ENCODE peak calls at places on chromosomes 16 and 17, in five cellular contexts. Z, N, L, W and G are unnamed samples.

GRCh38 chr16:73572135-73572534 is 524.2 kb upstream of the ZFHX3 start:
- DNase-seq in Z (peak; percentile 5), N (peak; percentile 63), L (no peak), W (no peak), G (peak; percentile 1)

GRCh38 chr16:85480727-85481101 is 132.4 kb upstream of the GSE1 start:
- DNase-seq in Z (no peak), N (no peak), L (no peak), W (no peak), G (no peak)

GRCh38 chr17:62703269-62703775 is 75.9 kb downstream of the MRC2 start:
- DNase-seq in Z (peak; percentile 70), N (no peak), L (peak; percentile 33), W (no peak), G (peak; percentile 55)

GRCh38 chr17:69762766-69763165 is 312.3 kb upstream of the KCNJ16 start:
- DNase-seq in Z (no peak), N (no peak), L (no peak), W (no peak), G (no peak)

GRCh38 chr17:19448341-19449268 is 37.6 kb downstream of the RNF112 start:
- DNase-seq in Z (peak; percentile 76), N (peak; percentile 55), L (peak; percentile 98), W (no peak), G (peak; percentile 98)

GRCh38 chr16:21590791-21591190 is 8.6 kb upstream of the METTL9 start:
- DNase-seq in Z (no peak), N (no peak), L (no peak), W (no peak), G (peak; percentile 34)

GRCh38 chr17:61689610-61690180 is 98.7 kb upstream of the NACA2 start:
- DNase-seq in Z (no peak), N (no peak), L (peak; percentile 27), W (no peak), G (peak; percentile 8)

GRCh38 chr16:23924138-23924537 is 88.4 kb downstream of the PRKCB start:
- DNase-seq in Z (no peak), N (no peak), L (no peak), W (no peak), G (no peak)

GRCh38 chr16:81668243-81669097 is 110.6 kb upstream of the PLCG2 start:
- DNase-seq in Z (no peak), N (no peak), L (no peak), W (no peak), G (no peak)

GRCh38 chr16:58393138-58393504 is 850 bp downstream of the GINS3 start:
- DNase-seq in Z (no peak), N (no peak), L (peak; percentile 4), W (no peak), G (peak; percentile 16)

GRCh38 chr17:59440757-59441458 is 109.5 kb downstream of the YPEL2 start:
- DNase-seq in Z (peak; percentile 89), N (peak; percentile 92), L (peak; percentile 81), W (peak; percentile 74), G (peak; percentile 91)

GRCh38 chr16:52567193-52567592 is 20.2 kb upstream of the TOX3 start:
- DNase-seq in Z (no peak), N (no peak), L (no peak), W (no peak), G (no peak)

GRCh38 chr16:24165273-24165672 is 90.9 kb upstream of the CACNG3 start:
- DNase-seq in Z (no peak), N (no peak), L (no peak), W (no peak), G (no peak)

GRCh38 chr17:4229627-4230026 is 34.2 kb downstream of the ANKFY1 start:
- DNase-seq in Z (no peak), N (peak; percentile 10), L (peak; percentile 89), W (no peak), G (peak; percentile 91)

GRCh38 chr17:38608648-38609047 is 2.9 kb upstream of the SRCIN1 start:
- DNase-seq in Z (no peak), N (peak; percentile 65), L (no peak), W (peak; percentile 73), G (no peak)

GRCh38 chr16:67302882-67303434 is 23.6 kb downstream of the KCTD19 start:
- DNase-seq in Z (no peak), N (no peak), L (no peak), W (no peak), G (no peak)

GRCh38 chr17:14143678-14144077 is 74.4 kb downstream of the COX10 start:
- DNase-seq in Z (no peak), N (no peak), L (peak; percentile 30), W (no peak), G (no peak)

GRCh38 chr17:32266389-32267269 is 997 bp downstream of the RHBDL3 start:
- DNase-seq in Z (no peak), N (no peak), L (no peak), W (peak; percentile 37), G (no peak)

GRCh38 chr16:49620158-49620867 is 235.6 kb downstream of the ZNF423 start:
- DNase-seq in Z (peak; percentile 25), N (no peak), L (peak; percentile 76), W (peak; percentile 47), G (peak; percentile 66)

GRCh38 chr16:55037051-55037450 is 106.4 kb downstream of the IRX5 start:
- DNase-seq in Z (no peak), N (no peak), L (no peak), W (no peak), G (no peak)

GRCh38 chr16:28473714-28474265 is 1.7 kb upstream of the NPIPB7 start:
- DNase-seq in Z (no peak), N (no peak), L (no peak), W (no peak), G (no peak)

GRCh38 chr16:81128726-81129524 is 32.7 kb upstream of the GCSH start:
- DNase-seq in Z (no peak), N (no peak), L (no peak), W (no peak), G (no peak)

GRCh38 chr17:17063546-17064122 is 21.4 kb downstream of the MPRIP start:
- DNase-seq in Z (peak; percentile 56), N (no peak), L (no peak), W (peak; percentile 47), G (peak; percentile 44)

GRCh38 chr16:85573696-85574641 is 39.2 kb upstream of the GSE1 start:
- DNase-seq in Z (no peak), N (no peak), L (peak; percentile 84), W (peak; percentile 60), G (peak; percentile 44)

GRCh38 chr16:68399456-68399855 is 48.9 kb downstream of the SMPD3 start:
- DNase-seq in Z (no peak), N (no peak), L (no peak), W (peak; percentile 14), G (peak; percentile 18)

GRCh38 chr17:77235370-77236080 is 94.8 kb downstream of the SEC14L1 start:
- DNase-seq in Z (no peak), N (no peak), L (peak; percentile 90), W (no peak), G (peak; percentile 96)

GRCh38 chr17:40535438-40535837 is 29.8 kb downstream of the CCR7 start:
- DNase-seq in Z (no peak), N (no peak), L (no peak), W (no peak), G (no peak)

GRCh38 chr17:40536731-40537171 is 28.5 kb downstream of the CCR7 start:
- DNase-seq in Z (peak; percentile 83), N (peak; percentile 84), L (peak; percentile 56), W (peak; percentile 27), G (peak; percentile 84)

GRCh38 chr17:40538019-40538935 is 27.0 kb downstream of the CCR7 start:
- DNase-seq in Z (no peak), N (peak; percentile 81), L (peak; percentile 65), W (peak; percentile 25), G (peak; percentile 68)

GRCh38 chr17:40534431-40535189 is 30.7 kb downstream of the CCR7 start:
- DNase-seq in Z (peak; percentile 75), N (no peak), L (no peak), W (peak; percentile 24), G (peak; percentile 59)

GRCh38 chr17:40535924-40536717 is 29.2 kb downstream of the CCR7 start:
- DNase-seq in Z (no peak), N (no peak), L (peak; percentile 27), W (peak; percentile 27), G (peak; percentile 56)
- H3K4me3 ChIP-seq in Z (no peak overlapping the region), N (no peak overlapping the region), L (no peak overlapping the region), W (no peak overlapping the region), G (no peak overlapping the region)

DNA sequence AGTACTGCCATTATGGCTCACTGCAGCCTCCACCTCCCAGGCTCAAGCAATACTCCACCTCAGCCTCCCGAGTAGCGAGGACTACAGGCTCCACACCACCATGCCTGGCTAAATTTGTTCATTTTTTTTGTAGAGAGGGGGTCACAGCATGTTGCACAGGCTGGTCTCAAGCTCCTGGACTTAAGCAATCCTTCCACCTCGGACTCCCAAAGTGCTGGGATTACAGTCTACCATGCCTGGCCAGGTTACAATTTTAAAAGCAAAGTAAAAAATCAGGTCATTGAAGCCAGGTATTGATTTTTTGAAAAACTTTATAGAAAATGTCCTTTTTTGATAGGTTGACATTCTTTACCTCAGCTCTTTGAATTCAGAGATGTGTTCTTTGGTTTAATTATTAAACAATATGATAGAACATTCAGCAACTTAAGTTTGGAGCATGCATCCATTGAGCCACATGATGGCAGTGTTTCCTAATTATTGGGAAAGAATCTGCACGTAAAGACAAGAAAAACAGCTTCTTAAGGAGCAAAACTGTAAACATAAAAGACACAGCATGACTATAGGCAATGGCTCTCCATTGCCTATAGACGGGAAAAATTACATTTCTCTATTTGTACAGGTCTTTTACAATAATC is 1.7 kb upstream of the SLC16A11 start:
- DNase-seq in Z (peak; percentile 91), N (peak; percentile 55), L (peak; percentile 71), W (no peak), G (peak; percentile 81)
- TF ChIP-seq CTCF in Z (peak; percentile 99), N (peak; percentile 59), L (peak; percentile 77), W (peak; percentile 73), G (peak; percentile 83)

DNA sequence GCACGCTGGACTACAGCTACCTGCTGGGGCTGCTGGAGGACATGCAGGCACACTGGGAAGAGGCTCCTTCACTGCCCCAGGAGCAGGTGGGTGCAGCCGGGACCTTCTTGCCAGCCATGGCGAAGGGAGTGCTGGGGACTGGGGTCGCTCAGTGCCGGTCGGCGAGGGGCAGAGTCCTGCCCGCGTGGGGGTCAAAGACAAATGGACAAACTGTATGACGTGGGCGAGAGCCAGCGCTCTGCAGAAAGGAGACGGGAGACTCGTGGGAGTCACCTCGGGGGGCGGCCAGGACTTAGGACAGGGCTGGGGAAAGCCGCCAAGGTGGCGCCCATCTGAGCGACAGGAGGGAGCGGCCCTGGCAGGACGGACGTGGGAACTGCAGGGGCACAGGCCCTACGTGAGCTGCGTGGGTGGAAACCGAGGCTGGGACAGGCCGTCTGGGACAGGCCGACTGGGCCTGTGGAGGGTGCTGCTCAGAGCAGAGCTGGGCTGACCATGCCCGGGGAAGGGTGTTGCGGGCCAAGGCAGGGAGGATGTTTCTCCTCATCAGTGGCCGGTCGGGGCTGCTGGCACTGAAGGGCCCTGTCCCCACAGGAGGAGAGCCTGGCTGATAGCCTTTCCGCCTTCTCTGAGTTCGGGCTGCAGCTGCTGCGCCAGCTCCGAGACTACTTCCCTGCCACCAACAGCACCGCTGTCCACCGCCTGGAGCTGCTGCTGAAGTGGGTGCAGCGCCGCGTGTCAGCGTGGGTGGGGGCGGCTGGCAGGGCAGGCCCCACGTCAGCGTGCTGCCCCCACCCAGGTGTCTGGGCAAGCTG is 8.0 kb downstream of the TSR3 start:
- DNase-seq in Z (no peak), N (no peak), L (no peak), W (peak; percentile 60), G (no peak)
- H3K4me3 ChIP-seq in Z (no peak overlapping the region), N (no peak overlapping the region), L (no peak overlapping the region), W (no peak overlapping the region), G (no peak overlapping the region)

DNA sequence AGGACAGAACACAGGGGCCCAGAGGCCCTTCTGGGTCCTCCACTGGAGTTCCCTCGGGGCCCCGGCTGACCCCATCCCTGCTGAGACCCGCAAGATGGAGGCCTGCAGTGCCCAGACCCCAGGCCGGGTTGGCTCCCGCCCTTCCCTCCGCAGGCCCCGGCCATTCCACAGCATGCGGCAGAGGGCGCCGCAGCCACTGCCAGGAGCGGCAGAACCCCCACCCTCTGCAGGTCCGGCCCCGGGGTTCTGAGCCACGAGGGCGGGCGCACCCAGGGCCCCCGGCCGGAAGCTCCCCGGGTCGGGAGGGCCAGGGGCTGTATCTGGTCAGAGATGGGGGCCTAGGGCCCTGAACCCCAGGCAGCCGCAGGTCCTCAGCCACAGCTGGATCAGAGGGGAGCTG is 2.4 kb upstream of the PERCC1 start:
- DNase-seq in Z (peak; percentile 57), N (no peak), L (peak; percentile 10), W (peak; percentile 48), G (no peak)
- TF ChIP-seq CTCF in Z (peak; percentile 45), N (no peak), L (peak; percentile 10), W (no peak), G (peak; percentile 9)